ENCODE peak calls at places on chromosomes 2 and 18, in six cellular contexts. One of them, this sample, is unnamed.

GRCh38 chr2:157986761-157987160 is 110.6 kb upstream of the ACVR1 start:
- DNase-seq in HEK293T: no peak
- DNase-seq in HS-5: no peak
- DNase-seq in pancreas: no peak
- DNase-seq in AG08396: no peak
- DNase-seq in thyroid gland: no peak
- DNase-seq in this sample: no peak

GRCh38 chr2:152491139-152491472 is 156.1 kb downstream of the FMNL2 start:
- DNase-seq in thyroid gland: no peak
- DNase-seq in HEK293T: no peak
- DNase-seq in AG08396: no peak
- DNase-seq in HS-5: no peak
- DNase-seq in pancreas: no peak
- DNase-seq in this sample: no peak

GRCh38 chr2:128384956-128385355 is 66.3 kb upstream of the HS6ST1 start:
- DNase-seq in HEK293T: no peak
- DNase-seq in HS-5: no peak
- DNase-seq in thyroid gland: no peak
- DNase-seq in pancreas: no peak
- DNase-seq in AG08396: no peak
- DNase-seq in this sample: no peak

GRCh38 chr2:218128781-218129478 is 3.1 kb downstream of the CXCR2 start:
- DNase-seq in AG08396: no peak
- DNase-seq in pancreas: no peak
- DNase-seq in HEK293T: no peak
- DNase-seq in thyroid gland: no peak
- DNase-seq in HS-5: no peak
- DNase-seq in this sample: no peak

GRCh38 chr2:220894069-220894468 is 678.0 kb downstream of the EPHA4 start:
- DNase-seq in thyroid gland: no peak
- DNase-seq in AG08396: no peak
- DNase-seq in HEK293T: no peak
- DNase-seq in pancreas: no peak
- DNase-seq in HS-5: no peak
- DNase-seq in this sample: no peak

GRCh38 chr2:23363831-23364230 is 21.1 kb upstream of the KLHL29 start:
- DNase-seq in HS-5: no peak
- DNase-seq in HEK293T: no peak
- DNase-seq in thyroid gland: no peak
- DNase-seq in pancreas: no peak
- DNase-seq in AG08396: no peak
- DNase-seq in this sample: no peak

GRCh38 chr18:68017385-68017784 is 500.9 kb upstream of the DSEL start:
- DNase-seq in HS-5: no peak
- DNase-seq in AG08396: no peak
- DNase-seq in pancreas: no peak
- DNase-seq in HEK293T: no peak
- DNase-seq in thyroid gland: no peak
- DNase-seq in this sample: no peak

GRCh38 chr2:209791151-209791550 is 19.5 kb downstream of the UNC80 start:
- DNase-seq in thyroid gland: no peak
- DNase-seq in pancreas: no peak
- DNase-seq in AG08396: no peak
- DNase-seq in HS-5: no peak
- DNase-seq in HEK293T: no peak
- DNase-seq in this sample: no peak

GRCh38 chr18:10515456-10515855 is 10.4 kb upstream of the NAPG start:
- DNase-seq in HS-5: no peak
- DNase-seq in HEK293T: no peak
- DNase-seq in pancreas: no peak
- DNase-seq in AG08396: no peak
- DNase-seq in thyroid gland: no peak
- DNase-seq in this sample: no peak

GRCh38 chr2:76749858-76750257 is 772.3 kb downstream of the LRRTM4 start:
- DNase-seq in HS-5: peak; percentile 4
- DNase-seq in AG08396: no peak
- DNase-seq in thyroid gland: no peak
- DNase-seq in HEK293T: no peak
- DNase-seq in pancreas: no peak
- DNase-seq in this sample: no peak

GRCh38 chr2:201777869-201778268 is 2.9 kb downstream of the ALS2 start:
- DNase-seq in HEK293T: no peak
- DNase-seq in AG08396: no peak
- DNase-seq in thyroid gland: no peak
- DNase-seq in HS-5: no peak
- DNase-seq in pancreas: no peak
- DNase-seq in this sample: no peak

GRCh38 chr2:172105715-172106124 is 3.0 kb upstream of the DLX2 start:
- DNase-seq in AG08396: peak; percentile 7
- DNase-seq in HEK293T: no peak
- DNase-seq in thyroid gland: no peak
- DNase-seq in HS-5: no peak
- DNase-seq in pancreas: no peak
- DNase-seq in this sample: no peak

GRCh38 chr2:130264501-130264900 is 66.3 kb upstream of the TUBA3E start:
- DNase-seq in AG08396: no peak
- DNase-seq in thyroid gland: no peak
- DNase-seq in pancreas: no peak
- DNase-seq in HEK293T: no peak
- DNase-seq in HS-5: no peak
- DNase-seq in this sample: no peak

GRCh38 chr2:207458582-207458981 is 71.2 kb upstream of the CREB1 start:
- DNase-seq in thyroid gland: no peak
- DNase-seq in pancreas: no peak
- DNase-seq in HS-5: no peak
- DNase-seq in HEK293T: no peak
- DNase-seq in AG08396: no peak
- DNase-seq in this sample: no peak

GRCh38 chr2:96083064-96083889 is 33.1 kb downstream of the ADRA2B start:
- DNase-seq in thyroid gland: no peak
- DNase-seq in HS-5: no peak
- DNase-seq in HEK293T: no peak
- DNase-seq in AG08396: no peak
- DNase-seq in pancreas: no peak
- DNase-seq in this sample: peak; percentile 15

GRCh38 chr2:181309161-181309560 is 148.0 kb upstream of the ITGA4 start:
- DNase-seq in AG08396: no peak
- DNase-seq in thyroid gland: no peak
- DNase-seq in HEK293T: no peak
- DNase-seq in pancreas: no peak
- DNase-seq in HS-5: no peak
- DNase-seq in this sample: no peak

GRCh38 chr18:22609642-22610041 is 191.9 kb upstream of the CTAGE1 start:
- DNase-seq in HS-5: no peak
- DNase-seq in AG08396: no peak
- DNase-seq in HEK293T: peak; percentile 67
- DNase-seq in thyroid gland: peak; percentile 24
- DNase-seq in pancreas: peak; percentile 62
- DNase-seq in this sample: no peak

GRCh38 chr2:33321236-33321731 is 155.2 kb upstream of the RASGRP3 start:
- DNase-seq in HEK293T: no peak
- DNase-seq in thyroid gland: no peak
- DNase-seq in AG08396: peak; percentile 42
- DNase-seq in pancreas: no peak
- DNase-seq in HS-5: peak; percentile 64
- DNase-seq in this sample: no peak

GRCh38 chr2:220434365-220434764 is 806.9 kb downstream of the SLC4A3 start:
- DNase-seq in HS-5: peak; percentile 35
- DNase-seq in AG08396: peak; percentile 35
- DNase-seq in thyroid gland: no peak
- DNase-seq in pancreas: no peak
- DNase-seq in HEK293T: no peak
- DNase-seq in this sample: no peak

GRCh38 chr2:64622443-64623231 is 31.1 kb downstream of the SERTAD2 start:
- DNase-seq in HS-5: no peak
- DNase-seq in AG08396: peak; percentile 41
- DNase-seq in thyroid gland: no peak
- DNase-seq in HEK293T: no peak
- DNase-seq in pancreas: no peak
- DNase-seq in this sample: no peak

GRCh38 chr2:163266772-163267171 is 428.2 kb upstream of the KCNH7 start:
- DNase-seq in AG08396: no peak
- DNase-seq in HEK293T: no peak
- DNase-seq in thyroid gland: no peak
- DNase-seq in HS-5: peak; percentile 94
- DNase-seq in pancreas: no peak
- DNase-seq in this sample: no peak

GRCh38 chr18:3061581-3062416 is 48.9 kb upstream of the LPIN2 start:
- DNase-seq in HS-5: no peak
- DNase-seq in thyroid gland: no peak
- DNase-seq in HEK293T: no peak
- DNase-seq in AG08396: no peak
- DNase-seq in pancreas: no peak
- DNase-seq in this sample: no peak

GRCh38 chr2:186595219-186595618 is 5.4 kb downstream of the ITGAV start:
- DNase-seq in AG08396: no peak
- DNase-seq in HEK293T: no peak
- DNase-seq in HS-5: no peak
- DNase-seq in pancreas: peak; percentile 67
- DNase-seq in thyroid gland: peak; percentile 91
- DNase-seq in this sample: no peak

GRCh38 chr2:163247151-163247872 is 408.7 kb upstream of the KCNH7 start:
- DNase-seq in AG08396: no peak
- DNase-seq in pancreas: no peak
- DNase-seq in HS-5: no peak
- DNase-seq in thyroid gland: no peak
- DNase-seq in HEK293T: peak; percentile 11
- DNase-seq in this sample: no peak

GRCh38 chr18:24198461-24198860 is 59.6 kb downstream of the CABYR start:
- DNase-seq in thyroid gland: no peak
- DNase-seq in HS-5: no peak
- DNase-seq in pancreas: no peak
- DNase-seq in AG08396: no peak
- DNase-seq in HEK293T: no peak
- DNase-seq in this sample: no peak

GRCh38 chr2:122191331-122191730 is 435.9 kb downstream of the TSN start:
- DNase-seq in thyroid gland: no peak
- DNase-seq in AG08396: no peak
- DNase-seq in HS-5: no peak
- DNase-seq in pancreas: peak; percentile 28
- DNase-seq in HEK293T: peak; percentile 55
- DNase-seq in this sample: peak; percentile 78

GRCh38 chr2:158154596-158154995 is 52.9 kb downstream of the UPP2 start:
- DNase-seq in AG08396: no peak
- DNase-seq in pancreas: no peak
- DNase-seq in HEK293T: no peak
- DNase-seq in thyroid gland: no peak
- DNase-seq in HS-5: no peak
- DNase-seq in this sample: no peak

GRCh38 chr18:57052173-57052572 is 94.7 kb upstream of the BOD1L2 start:
- DNase-seq in thyroid gland: no peak
- DNase-seq in HS-5: no peak
- DNase-seq in pancreas: no peak
- DNase-seq in AG08396: no peak
- DNase-seq in HEK293T: no peak
- DNase-seq in this sample: peak; percentile 29

GRCh38 chr2:132465917-132466316 is 49.3 kb downstream of the GPR39 start:
- DNase-seq in HEK293T: no peak
- DNase-seq in pancreas: no peak
- DNase-seq in HS-5: no peak
- DNase-seq in AG08396: no peak
- DNase-seq in thyroid gland: no peak
- DNase-seq in this sample: no peak

GRCh38 chr2:20067992-20068727 is 16.7 kb upstream of the LAPTM4A start:
- DNase-seq in AG08396: peak; percentile 51
- DNase-seq in pancreas: no peak
- DNase-seq in HS-5: peak; percentile 93
- DNase-seq in thyroid gland: no peak
- DNase-seq in HEK293T: no peak
- DNase-seq in this sample: no peak

GRCh38 chr2:144320491-144320890 is 199.4 kb downstream of the ZEB2 start:
- DNase-seq in thyroid gland: no peak
- DNase-seq in AG08396: peak; percentile 43
- DNase-seq in HS-5: peak; percentile 39
- DNase-seq in HEK293T: no peak
- DNase-seq in pancreas: no peak
- DNase-seq in this sample: no peak

GRCh38 chr18:3391704-3392466 is 58.1 kb upstream of the TGIF1 start:
- DNase-seq in HS-5: no peak
- DNase-seq in thyroid gland: no peak
- DNase-seq in HEK293T: no peak
- DNase-seq in AG08396: no peak
- DNase-seq in pancreas: no peak
- DNase-seq in this sample: no peak

GRCh38 chr2:101124684-101125366 is 26.4 kb downstream of the TBC1D8 start:
- DNase-seq in HEK293T: no peak
- DNase-seq in thyroid gland: peak; percentile 57
- DNase-seq in HS-5: peak; percentile 100
- DNase-seq in AG08396: peak; percentile 88
- DNase-seq in pancreas: peak; percentile 60
- DNase-seq in this sample: no peak

GRCh38 chr18:5066380-5066977 is 130.6 kb downstream of the AKAIN1 start:
- DNase-seq in HS-5: no peak
- DNase-seq in thyroid gland: no peak
- DNase-seq in AG08396: no peak
- DNase-seq in pancreas: peak; percentile 14
- DNase-seq in HEK293T: peak; percentile 7
- DNase-seq in this sample: no peak

GRCh38 chr18:76495435-76496199 is 575 bp upstream of the ZNF516 start:
- DNase-seq in pancreas: peak; percentile 46
- DNase-seq in HS-5: no peak
- DNase-seq in HEK293T: no peak
- DNase-seq in AG08396: peak; percentile 68
- DNase-seq in thyroid gland: peak; percentile 47
- DNase-seq in this sample: peak; percentile 78

GRCh38 chr2:175464311-175464670 is 282.8 kb upstream of the ATP5MC3 start:
- DNase-seq in thyroid gland: no peak
- DNase-seq in HEK293T: no peak
- DNase-seq in pancreas: no peak
- DNase-seq in AG08396: no peak
- DNase-seq in HS-5: no peak
- DNase-seq in this sample: no peak

GRCh38 chr2:11492720-11493119 is 26.8 kb upstream of the E2F6 start:
- DNase-seq in HEK293T: no peak
- DNase-seq in thyroid gland: no peak
- DNase-seq in pancreas: no peak
- DNase-seq in HS-5: no peak
- DNase-seq in AG08396: no peak
- DNase-seq in this sample: no peak

GRCh38 chr2:145617906-145618305 is 1098.0 kb upstream of the ZEB2 start:
- DNase-seq in pancreas: no peak
- DNase-seq in HS-5: peak; percentile 52
- DNase-seq in thyroid gland: no peak
- DNase-seq in HEK293T: no peak
- DNase-seq in AG08396: no peak
- DNase-seq in this sample: no peak

GRCh38 chr2:174573621-174574081 is 24.0 kb downstream of the WIPF1 start:
- DNase-seq in pancreas: no peak
- DNase-seq in AG08396: no peak
- DNase-seq in HEK293T: no peak
- DNase-seq in thyroid gland: no peak
- DNase-seq in HS-5: no peak
- DNase-seq in this sample: no peak

GRCh38 chr18:63879684-63880083 is 7.8 kb upstream of the SERPINB2 start:
- DNase-seq in pancreas: no peak
- DNase-seq in HS-5: peak; percentile 42
- DNase-seq in AG08396: no peak
- DNase-seq in thyroid gland: no peak
- DNase-seq in HEK293T: no peak
- DNase-seq in this sample: no peak